ENCODE peak calls at places on chromosome 16, in eight cellular contexts. Z, X, M, H, Y, E, W and N are unnamed samples.
A peak's percentile ranks its signal among the peaks of the same experiment; 100 is the strongest.

GRCh38 chr16:74991593-74992403 is 6.9 kb upstream of the WDR59 start:
- DNase-seq in Y (no peak), W (no peak), X (no peak), E (peak; percentile 43), Z (no peak), H (no peak), M (no peak), N (no peak)

GRCh38 chr16:64657316-64658011 is 464.4 kb downstream of the CDH11 start:
- DNase-seq in H (peak; percentile 58), M (no peak), W (no peak), Z (no peak), X (no peak), Y (no peak), E (no peak), N (no peak)

GRCh38 chr16:56190903-56191806 is at the start of gene GNAO1:
- DNase-seq in H (peak; percentile 32), X (peak; percentile 78), E (peak; percentile 49), W (peak; percentile 71), Y (peak; percentile 73), M (no peak), Z (no peak), N (peak; percentile 43)

GRCh38 chr16:48556913-48557351 is 53.0 kb downstream of the N4BP1 start:
- DNase-seq in Z (no peak), X (no peak), E (no peak), Y (no peak), W (no peak), H (peak; percentile 63), M (no peak), N (no peak)

GRCh38 chr16:46906360-46907060 is 22.3 kb downstream of the GPT2 start:
- DNase-seq in E (no peak), W (no peak), H (no peak), Y (no peak), M (no peak), X (no peak), Z (no peak), N (no peak)

GRCh38 chr16:12899529-12900168 is 1.7 kb upstream of the SHISA9 start:
- DNase-seq in Y (no peak), H (no peak), X (no peak), E (no peak), Z (no peak), W (no peak), M (no peak), N (peak; percentile 86)

GRCh38 chr16:9798474-9798873 is 383.8 kb downstream of the GRIN2A start:
- DNase-seq in E (no peak), M (no peak), Z (no peak), X (no peak), W (no peak), Y (no peak), H (no peak), N (no peak)

GRCh38 chr16:75494696-75495601 is at the start of gene CHST6:
- DNase-seq in Z (no peak), H (no peak), E (peak; percentile 25), W (peak; percentile 65), Y (peak; percentile 70), X (no peak), M (no peak), N (no peak)

GRCh38 chr16:78106659-78107058 is 7.2 kb downstream of the WWOX start:
- DNase-seq in H (no peak), W (no peak), M (no peak), Y (no peak), Z (no peak), E (no peak), X (no peak), N (no peak)

GRCh38 chr16:73265124-73265838 is 217.4 kb upstream of the ZFHX3 start:
- DNase-seq in Z (no peak), Y (no peak), E (peak; percentile 35), M (no peak), X (no peak), H (no peak), W (no peak), N (no peak)

GRCh38 chr16:1167276-1168107 is 14.6 kb downstream of the CACNA1H start:
- DNase-seq in Y (peak; percentile 63), M (no peak), W (no peak), X (no peak), Z (no peak), H (no peak), E (peak; percentile 87), N (no peak)

GRCh38 chr16:51916814-51917213 is 630.1 kb downstream of the TOX3 start:
- DNase-seq in H (no peak), Y (no peak), E (no peak), X (no peak), W (no peak), Z (no peak), M (no peak), N (no peak)

GRCh38 chr16:2237552-2238395 is 1.5 kb downstream of the DNASE1L2 start:
- DNase-seq in W (no peak), M (no peak), H (no peak), X (no peak), Y (peak; percentile 28), E (no peak), Z (no peak), N (no peak)

GRCh38 chr16:20306401-20306800 is 20.9 kb downstream of the GP2 start:
- DNase-seq in Z (no peak), M (no peak), E (peak; percentile 43), H (no peak), Y (no peak), W (no peak), X (no peak), N (no peak)

GRCh38 chr16:15482068-15482747 is 47.8 kb downstream of the BMERB1 start:
- DNase-seq in H (peak; percentile 92), Y (no peak), E (peak; percentile 92), Z (peak; percentile 40), X (peak; percentile 49), W (peak; percentile 89), M (no peak), N (peak; percentile 98)

GRCh38 chr16:17318200-17318599 is 152.6 kb downstream of the XYLT1 start:
- DNase-seq in E (peak; percentile 69), X (no peak), Z (no peak), H (peak; percentile 82), Y (no peak), W (no peak), M (no peak), N (no peak)

GRCh38 chr16:11806721-11807120 is 9.7 kb upstream of the ZC3H7A start:
- DNase-seq in Z (no peak), M (no peak), X (no peak), E (no peak), Y (no peak), W (no peak), H (peak; percentile 88), N (no peak)

GRCh38 chr16:10961231-10961630 is 16.9 kb downstream of the CLEC16A start:
- DNase-seq in X (no peak), H (peak; percentile 85), Y (no peak), M (no peak), E (no peak), Z (no peak), W (no peak), N (no peak)

GRCh38 chr16:53913082-53913870 is 209.3 kb downstream of the FTO start:
- DNase-seq in H (peak; percentile 90), X (no peak), E (no peak), M (no peak), Y (no peak), W (no peak), Z (peak; percentile 75), N (no peak)

GRCh38 chr16:50683689-50684374 is 2.7 kb upstream of the SNX20 start:
- DNase-seq in Y (no peak), H (no peak), E (no peak), X (no peak), Z (no peak), M (peak; percentile 76), W (no peak), N (no peak)

GRCh38 chr16:28826141-28826540 is 3.3 kb downstream of the ATXN2L start:
- DNase-seq in M (no peak), X (no peak), Z (no peak), W (no peak), Y (no peak), H (no peak), E (no peak), N (no peak)

GRCh38 chr16:471353-472198 is 46.1 kb downstream of the RAB11FIP3 start:
- DNase-seq in M (no peak), H (peak; percentile 85), Y (peak; percentile 70), X (no peak), W (no peak), Z (no peak), E (no peak), N (no peak)

GRCh38 chr16:2450535-2450934 is 9.4 kb upstream of the TEDC2 start:
- DNase-seq in E (no peak), M (no peak), W (no peak), Z (no peak), H (no peak), X (no peak), Y (no peak), N (no peak)

GRCh38 chr16:53626816-53627215 is 76.8 kb downstream of the RPGRIP1L start:
- DNase-seq in M (no peak), X (no peak), H (no peak), Z (no peak), W (no peak), E (no peak), Y (no peak), N (no peak)

GRCh38 chr16:50093607-50094570 is 28.1 kb downstream of the HEATR3 start:
- DNase-seq in E (peak; percentile 35), X (no peak), Z (peak; percentile 72), M (no peak), W (no peak), H (peak; percentile 45), Y (no peak), N (no peak)

GRCh38 chr16:55703003-55704001 is 47.5 kb downstream of the SLC6A2 start:
- DNase-seq in H (peak; percentile 76), Y (peak; percentile 19), E (no peak), Z (peak; percentile 36), M (peak; percentile 6), W (peak; percentile 21), X (no peak), N (peak; percentile 19)

GRCh38 chr16:74480150-74481029 is 59.1 kb upstream of the CLEC18B start:
- DNase-seq in M (no peak), H (peak; percentile 60), E (peak; percentile 23), Y (peak; percentile 13), W (peak; percentile 62), X (no peak), Z (peak; percentile 78), N (peak; percentile 80)

GRCh38 chr16:69411064-69411985 is 13.1 kb upstream of the CYB5B start:
- DNase-seq in Z (no peak), E (no peak), M (no peak), W (no peak), H (no peak), X (no peak), Y (no peak), N (no peak)

GRCh38 chr16:78770353-78771091 is 671.1 kb downstream of the WWOX start:
- DNase-seq in W (no peak), X (no peak), M (peak; percentile 45), H (peak; percentile 6), Z (peak; percentile 68), Y (peak; percentile 73), E (peak; percentile 51), N (no peak)

GRCh38 chr16:11655655-11656054 is 12.6 kb upstream of the SNN start:
- DNase-seq in M (no peak), E (no peak), W (no peak), X (no peak), Z (no peak), H (no peak), Y (no peak), N (no peak)

GRCh38 chr16:50835358-50836060 is 93.6 kb downstream of the CYLD start:
- DNase-seq in H (no peak), E (no peak), Z (no peak), W (no peak), Y (no peak), M (no peak), X (peak; percentile 34), N (no peak)

GRCh38 chr16:78648517-78648916 is 549.1 kb downstream of the WWOX start:
- DNase-seq in E (no peak), W (no peak), Y (no peak), X (no peak), H (no peak), M (no peak), Z (no peak), N (no peak)

GRCh38 chr16:3020604-3021448 is 658 bp downstream of the TNFRSF12A start:
- DNase-seq in X (no peak), E (peak; percentile 98), M (no peak), Z (peak; percentile 53), Y (peak; percentile 85), W (peak; percentile 84), H (peak; percentile 89), N (peak; percentile 84)